ENCODE peak calls at places on chromosomes 11 and 22, in eight cellular contexts. M is upper lobe of right lung; N is kidney; Y is CD8-positive, alpha-beta T cell; P is endodermal cell; K is OCI-LY7; F is gastrocnemius medialis; T is tibial nerve. R is an unnamed sample.

GRCh38 chr11:88292156-88292844 is 45.2 kb downstream of the CTSC start:
- DNase-seq in F (no peak), K (no peak), T (no peak), M (no peak), Y (no peak), P (no peak), N (no peak), R (no peak)

GRCh38 chr11:72091292-72091691 is 10.6 kb downstream of the LRRC51 start:
- DNase-seq in Y (peak), N (no peak), T (peak), K (peak), M (peak), F (peak), P (peak), R (peak)

GRCh38 chr11:29343465-29344333 is 673.1 kb downstream of the KCNA4 start:
- DNase-seq in Y (no peak), T (peak), F (peak), N (peak), K (peak), M (peak), P (peak), R (peak)

GRCh38 chr11:57566035-57566504 is 1.4 kb downstream of the UBE2L6 start:
- DNase-seq in M (no peak), K (peak), F (no peak), Y (no peak), T (peak), P (no peak), N (no peak), R (no peak)

GRCh38 chr11:19577849-19578619 is 134.6 kb upstream of the NAV2 start:
- DNase-seq in K (no peak), T (no peak), Y (no peak), N (peak), F (peak), M (no peak), P (no peak), R (no peak)

GRCh38 chr22:48444320-48445112 is 1383.2 kb downstream of the BRD1 start:
- DNase-seq in N (peak), T (no peak), F (no peak), M (no peak), K (peak), Y (no peak), P (no peak), R (peak)

GRCh38 chr11:11856638-11857037 is 14.9 kb downstream of the USP47 start:
- DNase-seq in Y (no peak), F (no peak), N (no peak), K (no peak), M (no peak), P (no peak), T (no peak), R (no peak)

GRCh38 chr11:65103476-65103875 is 7.5 kb downstream of the VPS51 start:
- DNase-seq in K (no peak), F (no peak), N (no peak), Y (no peak), M (no peak), P (no peak), T (no peak), R (no peak)

GRCh38 chr22:45216133-45217003 is 24.3 kb downstream of the KIAA0930 start:
- DNase-seq in K (no peak), T (no peak), P (peak), Y (no peak), F (no peak), N (peak), M (no peak), R (peak)

GRCh38 chr22:22813126-22814075 is 74.2 kb upstream of the IGLL5 start:
- DNase-seq in K (no peak), Y (no peak), T (no peak), N (no peak), P (no peak), M (no peak), F (no peak), R (peak)

GRCh38 chr11:66259225-66259624 is 9.2 kb upstream of the RAB1B start:
- DNase-seq in M (no peak), T (no peak), Y (no peak), P (no peak), F (no peak), K (no peak), N (no peak), R (no peak)

GRCh38 chr11:66262191-66262590 is 6.2 kb upstream of the RAB1B start:
- DNase-seq in F (no peak), Y (no peak), P (no peak), M (no peak), T (no peak), K (no peak), N (no peak), R (no peak)

GRCh38 chr11:66261578-66261977 is 6.9 kb upstream of the RAB1B start:
- DNase-seq in K (no peak), P (no peak), F (no peak), Y (no peak), T (no peak), N (no peak), M (no peak), R (peak)

GRCh38 chr11:66259976-66260375 is 8.5 kb upstream of the RAB1B start:
- DNase-seq in N (no peak), M (no peak), T (no peak), K (no peak), F (no peak), Y (no peak), P (no peak), R (no peak)

DNA sequence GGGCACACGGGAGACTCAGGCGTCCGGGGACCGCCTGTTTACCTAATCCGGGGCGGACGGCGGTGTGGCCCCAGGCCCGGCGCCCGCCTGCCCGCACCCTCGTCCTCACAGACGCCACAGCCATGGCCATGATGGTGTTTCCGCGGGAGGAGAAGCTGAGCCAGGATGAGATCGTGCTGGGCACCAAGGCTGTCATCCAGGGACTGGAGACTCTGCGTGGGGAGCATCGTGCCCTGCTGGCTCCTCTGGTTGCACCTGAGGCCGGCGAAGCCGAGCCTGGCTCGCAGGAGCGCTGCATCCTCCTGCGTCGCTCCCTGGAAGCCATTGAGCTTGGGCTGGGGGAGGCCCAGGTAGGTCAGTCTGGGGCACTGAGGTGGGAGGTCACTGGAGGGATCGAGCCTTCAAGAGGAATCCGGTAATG is 10.0 kb upstream of the RAB1B start:
- DNase-seq in P (no peak), M (no peak), K (no peak), Y (no peak), N (no peak), F (no peak), T (no peak), R (no peak)
- TF ChIP-seq CTCF in P (peak), M (no peak), K (peak), Y (no peak), N (no peak), F (peak), T (no peak), R (peak)

DNA sequence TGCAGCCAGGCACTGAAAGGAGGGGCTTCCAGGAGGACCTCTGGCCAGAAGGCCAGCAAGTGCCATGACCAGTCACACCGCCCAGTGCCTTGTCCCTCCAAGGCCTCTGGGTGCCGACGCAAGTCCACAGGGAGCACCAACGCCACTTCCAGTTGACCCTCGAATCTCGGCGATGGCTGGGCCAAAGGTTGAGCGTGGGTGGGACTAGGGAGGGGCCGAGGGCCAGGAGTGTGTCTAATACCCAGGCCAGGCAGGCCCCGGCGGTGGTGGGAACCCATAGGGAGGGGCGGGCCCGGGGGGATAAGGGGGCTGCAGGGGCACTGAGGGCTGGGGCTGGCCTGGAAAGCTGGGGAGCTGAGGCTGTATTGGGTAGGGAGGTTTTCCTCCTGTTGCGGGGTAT is 29.3 kb downstream of the CD5 start:
- DNase-seq in T (no peak), P (no peak), M (no peak), F (no peak), Y (no peak), K (no peak), N (peak), R (no peak)
- H3K27ac ChIP-seq in T (no peak), P (no peak), M (no peak), F (no peak), Y (no peak), K (no peak), N (no peak), R (no peak)

DNA sequence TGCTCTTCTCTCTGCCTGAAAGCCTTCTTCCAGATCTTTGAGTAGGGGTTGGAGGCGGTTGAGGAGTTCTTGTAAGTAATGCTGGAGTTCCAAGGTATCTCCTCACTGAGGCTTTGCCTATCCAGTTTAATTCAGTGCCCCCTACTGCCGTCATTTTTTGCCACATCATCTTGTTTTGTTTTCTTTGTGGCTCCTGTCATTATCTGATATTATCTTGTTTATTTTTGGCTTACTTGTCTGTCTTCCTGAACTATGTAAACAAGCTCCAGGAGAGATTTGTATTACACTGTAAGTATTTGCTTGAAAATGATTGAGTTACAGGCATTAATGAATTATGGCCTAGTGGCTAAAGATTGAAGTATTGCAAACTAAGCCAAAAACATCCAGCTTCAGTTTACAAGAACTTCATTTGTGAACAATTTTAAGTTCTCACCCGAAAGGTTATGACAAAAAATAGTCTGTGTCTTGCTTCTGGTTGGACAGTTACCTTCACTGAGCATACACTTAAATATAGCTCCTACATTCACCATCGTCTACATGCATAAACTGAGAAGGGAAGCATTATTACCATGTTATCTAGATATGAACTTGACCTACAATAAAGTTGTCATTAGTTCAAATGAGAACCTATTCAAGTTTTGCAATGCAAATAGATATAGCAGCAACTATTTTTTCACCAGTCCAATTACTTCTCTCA is 154.8 kb downstream of the ARHGAP42 start:
- DNase-seq in T (no peak), F (no peak), N (no peak), P (no peak), M (no peak), K (no peak), Y (no peak), R (no peak)
- TF ChIP-seq CTCF in T (no peak), F (no peak), N (no peak), P (peak), M (no peak), K (no peak), Y (no peak), R (no peak)

DNA sequence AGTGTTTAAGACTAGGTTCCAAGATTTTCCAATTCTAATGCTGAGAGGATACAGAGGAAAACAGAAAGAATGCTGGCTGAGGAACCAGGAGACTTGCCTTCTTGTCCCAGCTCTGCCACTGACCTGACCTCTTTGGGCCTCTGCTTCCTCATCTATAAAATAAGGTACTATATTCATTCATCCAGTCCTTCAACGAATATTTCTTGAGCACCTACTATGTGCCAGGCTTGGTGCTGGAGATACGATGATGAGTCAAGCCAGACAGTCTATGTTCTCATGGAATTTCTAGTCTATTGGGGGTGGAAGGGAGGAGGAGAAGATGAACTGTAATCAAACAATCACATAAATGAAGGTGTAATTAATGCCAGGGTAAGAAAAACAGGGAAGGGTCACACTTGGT is 27.8 kb upstream of the UPB1 start:
- DNase-seq in Y (no peak), K (no peak), F (no peak), T (no peak), M (no peak), N (no peak), P (no peak), R (no peak)
- H3K27ac ChIP-seq in Y (no peak), K (no peak), F (peak), T (peak), M (peak), N (peak), P (no peak), R (peak)

R was measured in spleen.